ENCODE peak calls at places on chromosomes 1 and 21, in seven cellular contexts. M, N, B, J, U, I and C are unnamed samples.

GRCh38 chr1:155970531-155971167 is 7.7 kb downstream of the ARHGEF2 start:
- DNase-seq in M (peak), N (no peak), B (no peak), J (no peak), U (peak), I (no peak), C (peak)

GRCh38 chr1:59718989-59719360 is 95.8 kb upstream of the HOOK1 start:
- DNase-seq in M (no peak), N (no peak), B (no peak), J (no peak), U (no peak), I (no peak), C (peak)

GRCh38 chr1:104028670-104029069 is 279.0 kb downstream of the AMY1C start:
- DNase-seq in M (no peak), N (no peak), B (no peak), J (no peak), U (no peak), I (no peak), C (no peak)

GRCh38 chr1:32014937-32015363 is 1.3 kb downstream of the KHDRBS1 start:
- DNase-seq in M (no peak), N (no peak), B (no peak), J (no peak), U (no peak), I (no peak), C (no peak)

GRCh38 chr21:42833439-42833815 is 45.9 kb downstream of the WDR4 start:
- DNase-seq in M (no peak), N (peak), B (peak), J (peak), U (no peak), I (no peak), C (no peak)

GRCh38 chr1:85277027-85277625 is 694 bp upstream of the BCL10 start:
- DNase-seq in M (no peak), N (no peak), B (no peak), J (no peak), U (no peak), I (no peak), C (no peak)

GRCh38 chr1:171137580-171137979 is 46.9 kb downstream of the FMO3 start:
- DNase-seq in M (no peak), N (no peak), B (no peak), J (peak), U (no peak), I (no peak), C (no peak)

GRCh38 chr21:27346041-27346448 is 379.2 kb upstream of the ADAMTS5 start:
- DNase-seq in M (peak), N (no peak), B (no peak), J (no peak), U (no peak), I (no peak), C (no peak)

GRCh38 chr1:2135425-2135824 is 59.1 kb downstream of the FAAP20 start:
- DNase-seq in M (peak), N (peak), B (no peak), J (no peak), U (peak), I (peak), C (peak)

GRCh38 chr1:231827337-231828105 is 200.9 kb downstream of the DISC1 start:
- DNase-seq in M (peak), N (no peak), B (no peak), J (no peak), U (no peak), I (no peak), C (no peak)

GRCh38 chr1:59375321-59376220 is 78.7 kb downstream of the FGGY start:
- DNase-seq in M (peak), N (no peak), B (no peak), J (no peak), U (peak), I (no peak), C (peak)

GRCh38 chr1:152410599-152410998 is 3.5 kb downstream of the CRNN start:
- DNase-seq in M (peak), N (no peak), B (no peak), J (no peak), U (peak), I (no peak), C (peak)

GRCh38 chr1:153402226-153402625 is 11.4 kb upstream of the S100A8 start:
- DNase-seq in M (no peak), N (no peak), B (no peak), J (no peak), U (no peak), I (no peak), C (no peak)

GRCh38 chr1:22252902-22253790 is 110.2 kb upstream of the WNT4 start:
- DNase-seq in M (peak), N (no peak), B (no peak), J (no peak), U (no peak), I (no peak), C (no peak)

GRCh38 chr1:2194898-2195673 is 514 bp upstream of the FAAP20 start:
- DNase-seq in M (peak), N (peak), B (peak), J (peak), U (peak), I (peak), C (peak)

GRCh38 chr1:9397984-9398526 is 105.4 kb downstream of the SPSB1 start:
- DNase-seq in M (no peak), N (no peak), B (no peak), J (no peak), U (no peak), I (no peak), C (no peak)

GRCh38 chr1:206472454-206472853 is 2.2 kb downstream of the IKBKE start:
- DNase-seq in M (peak), N (peak), B (no peak), J (no peak), U (no peak), I (no peak), C (peak)

GRCh38 chr1:76073471-76073870 is 1.1 kb upstream of the ST6GALNAC3 start:
- DNase-seq in M (peak), N (no peak), B (no peak), J (no peak), U (peak), I (no peak), C (peak)

GRCh38 chr1:156400191-156400920 is 31.3 kb downstream of the RHBG start:
- DNase-seq in M (no peak), N (no peak), B (no peak), J (no peak), U (no peak), I (no peak), C (no peak)

GRCh38 chr21:44648557-44649311 is 2.5 kb downstream of the KRTAP10-11 start:
- DNase-seq in M (no peak), N (no peak), B (no peak), J (no peak), U (no peak), I (no peak), C (peak)

GRCh38 chr1:205270764-205271163 is 43.0 kb downstream of the TMCC2 start:
- DNase-seq in M (no peak), N (no peak), B (peak), J (no peak), U (no peak), I (no peak), C (no peak)

GRCh38 chr1:225498539-225499135 is 70.8 kb upstream of the LBR start:
- DNase-seq in M (peak), N (no peak), B (no peak), J (no peak), U (no peak), I (no peak), C (peak)

GRCh38 chr1:100423832-100424337 is 71.6 kb downstream of the CDC14A start:
- DNase-seq in M (no peak), N (no peak), B (no peak), J (no peak), U (no peak), I (no peak), C (no peak)

GRCh38 chr1:71231751-71232150 is 150.9 kb upstream of the ZRANB2 start:
- DNase-seq in M (peak), N (no peak), B (no peak), J (peak), U (peak), I (no peak), C (peak)

GRCh38 chr1:72006092-72006491 is 276.2 kb downstream of the NEGR1 start:
- DNase-seq in M (peak), N (no peak), B (no peak), J (no peak), U (no peak), I (no peak), C (no peak)

GRCh38 chr1:20962576-20963258 is 175.6 kb upstream of the HP1BP3 start:
- DNase-seq in M (peak), N (no peak), B (no peak), J (no peak), U (no peak), I (no peak), C (no peak)

GRCh38 chr1:246617768-246618167 is 51.5 kb downstream of the CNST start:
- DNase-seq in M (no peak), N (no peak), B (no peak), J (no peak), U (no peak), I (no peak), C (no peak)

GRCh38 chr1:119594386-119594785 is 53.7 kb downstream of the ZNF697 start:
- DNase-seq in M (peak), N (no peak), B (no peak), J (no peak), U (no peak), I (no peak), C (no peak)

GRCh38 chr1:43440358-43440757 is 13.4 kb downstream of the HYI start:
- DNase-seq in M (no peak), N (no peak), B (no peak), J (peak), U (no peak), I (no peak), C (no peak)

GRCh38 chr1:155396874-155397476 is 76.3 kb downstream of the RUSC1 start:
- DNase-seq in M (no peak), N (no peak), B (no peak), J (no peak), U (no peak), I (no peak), C (no peak)

GRCh38 chr1:39332291-39332690 is 127.8 kb downstream of the MACF1 start:
- DNase-seq in M (no peak), N (no peak), B (no peak), J (no peak), U (no peak), I (no peak), C (no peak)